ENCODE peak calls at places on chromosomes 3 and 15, in nine cellular contexts. I, L, A, B, U, W, H, M and C are unnamed samples.

GRCh38 chr3:71406945-71407629 is 176.4 kb downstream of the FOXP1 start:
- DNase-seq in I (no peak), L (no peak), A (no peak), B (no peak), U (no peak), W (no peak), H (no peak), M (no peak), C (no peak)

GRCh38 chr15:81351651-81352050 is 22.4 kb downstream of the TMC3 start:
- DNase-seq in I (no peak), L (no peak), A (no peak), B (no peak), U (no peak), W (no peak), H (no peak), M (no peak), C (no peak)

GRCh38 chr3:29226709-29227108 is 54.2 kb upstream of the RBMS3 start:
- DNase-seq in I (peak), L (no peak), A (no peak), B (peak), U (no peak), W (no peak), H (no peak), M (no peak), C (peak)

GRCh38 chr3:117660941-117661635 is 951.5 kb downstream of the TUSC7 start:
- DNase-seq in I (peak), L (no peak), A (no peak), B (peak), U (no peak), W (no peak), H (no peak), M (no peak), C (peak)

GRCh38 chr15:100667405-100668320 is 65.3 kb downstream of the ASB7 start:
- DNase-seq in I (peak), L (no peak), A (no peak), B (peak), U (no peak), W (no peak), H (no peak), M (no peak), C (no peak)

GRCh38 chr3:37693791-37694194 is 167.9 kb upstream of the CTDSPL start:
- DNase-seq in I (no peak), L (no peak), A (no peak), B (no peak), U (no peak), W (no peak), H (no peak), M (no peak), C (no peak)

GRCh38 chr15:85627245-85627935 is 167.3 kb downstream of the KLHL25 start:
- DNase-seq in I (no peak), L (no peak), A (no peak), B (no peak), U (no peak), W (no peak), H (no peak), M (no peak), C (no peak)

GRCh38 chr3:114872056-114872455 is 275.0 kb downstream of the ZBTB20 start:
- DNase-seq in I (peak), L (no peak), A (no peak), B (peak), U (no peak), W (no peak), H (peak), M (no peak), C (peak)

GRCh38 chr15:88995449-88995848 is 82.3 kb upstream of the MFGE8 start:
- DNase-seq in I (peak), L (no peak), A (no peak), B (peak), U (no peak), W (no peak), H (peak), M (no peak), C (peak)

GRCh38 chr15:90062023-90062728 is 40.1 kb downstream of the IDH2 start:
- DNase-seq in I (peak), L (no peak), A (peak), B (no peak), U (peak), W (peak), H (peak), M (no peak), C (peak)

GRCh38 chr3:13727890-13728289 is 152.0 kb downstream of the WNT7A start:
- DNase-seq in I (no peak), L (no peak), A (no peak), B (no peak), U (no peak), W (peak), H (no peak), M (no peak), C (no peak)

GRCh38 chr3:125000661-125001060 is 55.1 kb downstream of the HEG1 start:
- DNase-seq in I (no peak), L (no peak), A (no peak), B (no peak), U (no peak), W (no peak), H (no peak), M (peak), C (no peak)

GRCh38 chr3:157438371-157438735 is 1.7 kb downstream of the PTX3 start:
- DNase-seq in I (peak), L (no peak), A (no peak), B (peak), U (no peak), W (no peak), H (peak), M (no peak), C (peak)

GRCh38 chr3:71214797-71215196 is 368.7 kb downstream of the FOXP1 start:
- DNase-seq in I (no peak), L (no peak), A (no peak), B (no peak), U (no peak), W (no peak), H (no peak), M (no peak), C (no peak)

GRCh38 chr3:77563012-77563411 is 523.1 kb downstream of the ROBO2 start:
- DNase-seq in I (no peak), L (no peak), A (no peak), B (no peak), U (no peak), W (no peak), H (no peak), M (no peak), C (no peak)

GRCh38 chr3:129389572-129389937 is 38.9 kb downstream of the EFCAB12 start:
- DNase-seq in I (no peak), L (no peak), A (no peak), B (no peak), U (no peak), W (no peak), H (no peak), M (no peak), C (no peak)

GRCh38 chr15:70339551-70340517 is 242.1 kb upstream of the TLE3 start:
- DNase-seq in I (peak), L (no peak), A (no peak), B (peak), U (no peak), W (no peak), H (peak), M (peak), C (peak)

DNA sequence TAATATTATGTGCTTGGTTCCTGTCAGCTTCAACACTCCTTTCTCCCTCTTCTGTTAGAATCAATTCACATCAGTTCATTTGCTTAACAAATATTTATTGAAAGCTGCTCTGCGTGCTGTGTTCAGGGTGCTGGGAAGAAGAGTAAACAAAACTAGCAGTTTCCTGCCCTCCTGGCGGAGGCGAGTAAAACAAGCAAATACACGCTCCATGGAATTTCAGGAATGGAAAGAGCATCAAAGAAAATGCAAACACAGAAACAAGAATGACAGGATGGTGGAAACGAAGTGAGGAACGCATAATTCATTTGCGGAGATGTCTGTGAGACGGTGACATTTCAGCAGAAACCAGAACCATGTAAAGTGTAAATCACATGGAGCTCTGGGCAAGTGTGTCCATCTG is 49.4 kb upstream of the SPTSSB start:
- DNase-seq in I (no peak), L (no peak), A (no peak), B (no peak), U (peak), W (no peak), H (no peak), M (no peak), C (peak)
- TF ChIP-seq CTCF in I (no peak), L (peak), A (no peak), B (no peak), U (peak), W (no peak), H (no peak), M (no peak), C (peak)

GRCh38 chr3:30347679-30348216 is 258.7 kb upstream of the TGFBR2 start:
- DNase-seq in I (peak), L (peak), A (peak), B (peak), U (peak), W (no peak), H (peak), M (peak), C (peak)
- H3K4me3 ChIP-seq in I (no peak), L (no peak), A (no peak), B (no peak), U (no peak), W (no peak), H (no peak), M (no peak), C (no peak)

DNA sequence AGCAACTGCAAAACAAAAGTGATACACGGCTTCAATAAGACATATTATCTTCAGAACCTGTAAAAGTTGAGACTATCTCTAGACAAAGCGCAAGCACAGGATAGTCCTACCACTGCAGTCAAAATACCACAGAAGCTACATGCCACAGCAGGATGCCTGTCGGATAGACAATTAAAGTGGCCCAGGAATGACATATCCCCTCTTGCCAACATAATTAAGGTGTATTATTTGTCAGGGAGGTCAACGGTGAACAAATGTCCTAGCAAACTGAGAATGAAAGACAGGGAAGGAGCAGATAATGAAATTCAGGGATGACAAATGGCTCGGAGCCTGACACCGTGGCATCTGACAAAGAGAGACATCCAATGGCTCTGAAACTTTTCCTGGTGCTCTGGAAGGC is 185.7 kb downstream of the MECOM start:
- DNase-seq in I (no peak), L (no peak), A (no peak), B (no peak), U (no peak), W (no peak), H (no peak), M (no peak), C (no peak)
- TF ChIP-seq CTCF in I (no peak), L (no peak), A (no peak), B (no peak), U (no peak), W (no peak), H (no peak), M (no peak), C (no peak)

DNA sequence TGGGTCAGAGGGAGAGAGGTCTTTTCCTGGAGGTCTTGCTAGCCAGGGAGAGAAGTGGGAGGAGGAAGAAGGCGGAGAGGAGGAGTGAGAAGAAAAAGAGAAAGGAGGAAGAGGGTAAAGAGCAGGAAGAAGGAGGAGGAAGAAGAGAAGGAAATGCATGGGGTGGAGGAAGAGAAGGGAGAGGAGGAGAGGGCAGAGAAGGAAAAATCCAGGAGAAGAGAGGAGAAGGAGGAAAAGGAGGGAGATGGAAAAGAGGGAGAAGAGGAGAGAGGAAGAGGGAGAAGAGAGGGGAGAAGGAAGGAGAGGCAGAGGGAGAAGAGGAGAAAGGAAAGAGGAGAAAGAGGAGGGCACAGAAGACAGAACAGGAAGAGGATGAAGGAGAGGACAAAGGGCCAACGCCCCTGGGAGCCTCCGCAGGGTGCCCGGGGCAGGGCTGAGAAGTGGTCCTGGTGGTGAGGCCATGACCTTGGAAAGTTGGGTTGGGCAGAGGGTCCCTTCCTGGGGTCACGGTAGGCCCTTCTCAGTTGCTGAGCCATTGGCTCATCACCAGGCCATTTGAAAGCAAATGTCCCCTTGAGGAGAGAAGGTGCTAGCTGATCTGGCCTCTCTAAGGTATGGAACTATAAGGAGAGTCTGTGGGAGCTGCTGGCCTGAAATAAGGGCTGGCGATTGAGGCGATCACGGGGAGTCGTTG is 1.2 kb upstream of the SEMA3F start:
- DNase-seq in I (no peak), L (no peak), A (no peak), B (no peak), U (no peak), W (no peak), H (no peak), M (no peak), C (no peak)
- H3K4me3 ChIP-seq in I (peak), L (peak), A (peak), B (no peak), U (no peak), W (peak), H (no peak), M (peak), C (no peak)